ENCODE peak calls at places on chromosomes 6 and 20, in seven cellular contexts. A is cardiac muscle cell, L is neural crest cell, Q is AG04450, Z is left lung, X is brain microvascular endothelial cell, B is endodermal cell. U is an unnamed sample.

GRCh38 chr6:141587482-141588266 is 545.1 kb upstream of the GJE1 start:
- DNase-seq in A (peak), L (no peak), Q (peak), Z (no peak), X (peak), B (no peak), U (no peak)

GRCh38 chr20:44217342-44218092 is 6.9 kb upstream of the OSER1 start:
- DNase-seq in A (peak), L (peak), Q (peak), Z (peak), X (peak), B (peak), U (peak)

GRCh38 chr6:169536446-169537170 is 165.2 kb downstream of the WDR27 start:
- DNase-seq in A (peak), L (no peak), Q (peak), Z (no peak), X (peak), B (no peak), U (no peak)

GRCh38 chr20:14431568-14431967 is 94.2 kb upstream of the FLRT3 start:
- DNase-seq in A (no peak), L (no peak), Q (no peak), Z (no peak), X (no peak), B (no peak), U (no peak)

GRCh38 chr6:162907876-162908481 is 180.2 kb downstream of the PACRG start:
- DNase-seq in A (peak), L (no peak), Q (no peak), Z (no peak), X (peak), B (no peak), U (no peak)

GRCh38 chr6:28980797-28981390 is 24.2 kb downstream of the ZNF311 start:
- DNase-seq in A (peak), L (peak), Q (peak), Z (no peak), X (peak), B (peak), U (peak)

GRCh38 chr20:19071442-19071717 is 141.1 kb upstream of the SLC24A3 start:
- DNase-seq in A (no peak), L (no peak), Q (no peak), Z (no peak), X (no peak), B (no peak), U (no peak)

GRCh38 chr6:150142657-150143501 is at the start of gene PPP1R14C:
- DNase-seq in A (peak), L (peak), Q (no peak), Z (peak), X (no peak), B (peak), U (peak)

GRCh38 chr6:113381957-113382356 is 475.2 kb upstream of the MARCKS start:
- DNase-seq in A (peak), L (no peak), Q (no peak), Z (no peak), X (peak), B (no peak), U (no peak)

GRCh38 chr6:38671885-38672467 is 31.0 kb downstream of the GLO1 start:
- DNase-seq in A (peak), L (peak), Q (peak), Z (no peak), X (peak), B (peak), U (peak)

GRCh38 chr6:159042824-159043181 is 2.0 kb downstream of the TAGAP start:
- DNase-seq in A (no peak), L (no peak), Q (no peak), Z (no peak), X (no peak), B (no peak), U (no peak)

GRCh38 chr6:136887899-136888298 is 34.2 kb upstream of the SLC35D3 start:
- DNase-seq in A (no peak), L (no peak), Q (no peak), Z (no peak), X (no peak), B (no peak), U (no peak)

GRCh38 chr6:117409420-117409819 is 16.3 kb downstream of the ROS1 start:
- DNase-seq in A (no peak), L (no peak), Q (no peak), Z (no peak), X (no peak), B (no peak), U (no peak)

GRCh38 chr6:155031091-155031490 is 36.0 kb downstream of the TIAM2 start:
- DNase-seq in A (no peak), L (no peak), Q (no peak), Z (no peak), X (no peak), B (no peak), U (no peak)

GRCh38 chr6:154460306-154461071 is 50.0 kb downstream of the CNKSR3 start:
- DNase-seq in A (peak), L (no peak), Q (no peak), Z (no peak), X (peak), B (no peak), U (no peak)

GRCh38 chr20:5719861-5720401 is 30.3 kb upstream of the SHLD1 start:
- DNase-seq in A (peak), L (no peak), Q (no peak), Z (peak), X (peak), B (peak), U (no peak)

GRCh38 chr6:118468682-118469465 is 79.2 kb upstream of the PLN start:
- DNase-seq in A (peak), L (no peak), Q (no peak), Z (no peak), X (peak), B (no peak), U (no peak)

GRCh38 chr6:7538484-7538883 is 3.0 kb upstream of the DSP start:
- DNase-seq in A (no peak), L (no peak), Q (no peak), Z (no peak), X (peak), B (no peak), U (no peak)
- TF ChIP-seq CTCF in A (no peak), L (no peak), Q (no peak), Z (no peak), X (no peak), B (no peak), U (no peak)

DNA sequence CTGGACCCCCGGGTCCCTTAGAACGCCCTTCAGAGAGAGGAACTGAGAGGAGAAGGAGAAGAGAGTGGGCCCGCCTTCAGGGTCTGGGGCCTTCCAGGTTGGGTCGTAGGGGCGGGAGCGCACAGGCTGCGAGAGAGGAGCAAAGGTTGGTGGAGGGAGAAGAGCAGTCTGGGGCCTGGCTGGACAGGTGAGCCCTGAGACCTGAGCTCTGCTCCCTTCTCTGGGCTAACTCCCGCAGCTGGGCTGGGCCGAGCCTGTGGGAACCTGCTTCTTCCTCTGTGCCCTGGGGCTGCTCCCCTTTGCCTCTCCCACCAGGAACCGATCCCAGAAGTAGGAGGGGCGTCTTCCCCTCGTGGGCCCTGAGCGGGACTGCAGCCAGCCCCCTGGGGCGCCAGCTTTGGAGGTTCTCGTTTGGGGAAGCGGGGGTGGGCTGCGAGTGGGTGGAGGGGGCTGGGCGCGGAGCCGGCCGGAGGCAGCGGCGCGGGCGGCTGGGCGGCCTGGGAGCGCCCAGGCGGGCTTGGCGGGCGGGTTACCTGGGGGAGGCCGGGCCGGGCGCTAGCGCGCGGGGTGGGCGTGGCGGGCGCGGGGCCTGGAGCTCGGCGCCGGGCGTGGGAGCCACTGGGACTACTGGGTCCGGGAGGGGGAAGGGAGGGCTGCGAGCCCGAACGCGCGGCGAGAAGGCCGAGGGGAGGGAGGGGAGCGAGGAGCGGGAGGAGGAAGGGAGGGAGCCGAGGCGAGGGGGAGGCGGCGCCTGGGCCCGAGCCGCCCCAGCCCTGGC is at the start of gene DDR1:
- DNase-seq in A (peak), L (peak), Q (no peak), Z (peak), X (peak), B (peak), U (peak)
- TF ChIP-seq CTCF in A (no peak), L (peak), Q (no peak), Z (no peak), X (peak), B (no peak), U (no peak)

GRCh38 chr20:51542894-51543788 is 622 bp upstream of the NFATC2 start:
- DNase-seq in A (no peak), L (no peak), Q (no peak), Z (no peak), X (no peak), B (no peak), U (no peak)
- TF ChIP-seq CTCF in A (no peak), L (no peak), Q (no peak), Z (no peak), X (no peak), B (no peak), U (no peak)

DNA sequence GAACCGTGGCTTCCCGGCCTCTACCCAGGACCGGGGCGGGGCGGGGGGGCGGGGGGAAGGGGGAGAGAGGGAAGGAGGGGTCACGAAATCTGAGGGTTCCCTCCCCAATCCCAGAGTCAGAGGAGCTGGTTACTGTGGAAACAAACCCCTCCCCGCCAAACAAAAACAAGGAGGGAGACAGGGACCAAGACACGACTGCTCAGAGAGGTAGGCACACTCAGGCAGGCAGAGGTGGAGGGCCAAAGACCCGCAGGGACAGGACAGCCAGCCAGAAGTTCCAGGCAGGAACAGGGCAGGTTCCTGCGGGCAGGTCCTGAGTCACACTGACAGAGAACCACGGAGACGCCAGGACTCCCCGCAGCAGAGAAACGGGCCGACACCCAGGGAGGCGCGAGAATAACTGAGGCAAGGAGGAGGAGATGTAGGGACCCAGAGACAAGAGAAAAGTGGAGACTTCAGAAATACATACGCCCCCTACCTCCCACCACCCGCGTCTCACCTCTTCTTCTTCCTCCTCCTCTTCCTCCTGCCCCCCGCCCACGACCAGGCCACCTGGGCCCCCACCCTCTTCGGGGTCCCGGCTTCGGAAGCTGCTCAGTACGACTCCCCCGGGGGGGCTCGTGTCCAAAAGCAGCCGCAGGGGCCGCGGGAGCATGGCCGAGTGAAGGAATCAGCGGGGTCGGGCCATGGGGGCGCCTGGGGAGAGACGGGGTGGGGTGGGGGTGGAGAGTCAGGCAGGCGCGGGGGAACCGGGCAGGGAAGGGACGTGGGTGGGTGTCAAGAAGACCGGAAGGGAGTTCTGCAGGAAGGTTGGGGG is 578 bp downstream of the RGL2 start:
- DNase-seq in A (peak), L (no peak), Q (no peak), Z (peak), X (peak), B (peak), U (peak)
- TF ChIP-seq CTCF in A (no peak), L (no peak), Q (no peak), Z (no peak), X (no peak), B (peak), U (no peak)

DNA sequence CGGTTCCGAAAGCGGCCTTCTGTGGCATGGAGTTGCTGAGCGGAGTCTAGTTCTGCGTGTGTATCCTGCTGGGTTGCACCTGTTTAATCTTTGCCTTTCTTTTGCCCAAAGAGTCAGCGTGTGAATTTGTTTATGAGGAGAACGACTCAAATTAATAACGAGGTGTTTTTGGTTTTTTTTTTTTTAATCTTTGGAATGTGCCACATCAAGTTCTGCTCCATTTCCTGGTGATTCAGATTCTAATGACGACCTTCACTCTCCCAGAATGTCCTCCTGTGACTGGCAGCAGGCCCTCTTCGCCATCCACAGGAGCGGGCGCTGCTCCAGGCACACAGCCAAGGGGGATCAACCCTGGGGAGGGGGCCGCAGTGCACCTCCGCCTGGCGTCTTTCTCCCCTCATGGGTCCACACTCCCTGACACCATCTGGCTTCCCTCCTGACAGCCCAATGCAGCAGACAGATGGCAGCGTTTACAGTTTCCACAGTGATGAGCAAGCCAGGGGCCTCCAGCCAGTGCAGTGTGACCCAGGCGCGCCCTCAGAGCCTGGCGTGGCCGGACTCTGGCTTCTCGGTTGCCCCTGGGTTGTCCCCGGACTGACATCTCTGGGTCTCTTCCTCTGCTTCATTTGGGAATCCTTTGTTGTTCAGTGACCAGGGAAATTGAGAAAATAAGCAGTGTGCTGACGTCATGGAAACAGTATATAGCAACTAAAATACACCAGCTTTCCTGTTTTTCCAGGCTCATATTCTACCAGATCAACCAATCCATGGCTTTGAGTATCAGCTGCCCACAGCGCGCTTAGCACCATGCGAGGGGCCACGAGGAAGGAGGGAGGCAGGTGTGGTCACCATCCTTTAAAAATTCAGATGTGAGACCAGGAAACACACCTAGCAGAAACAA is 27.4 kb upstream of the AFDN start:
- DNase-seq in A (peak), L (no peak), Q (no peak), Z (no peak), X (no peak), B (no peak), U (no peak)
- TF ChIP-seq CTCF in A (no peak), L (no peak), Q (no peak), Z (no peak), X (no peak), B (peak), U (no peak)

GRCh38 chr20:10558635-10559187 is 115.1 kb downstream of the JAG1 start:
- DNase-seq in A (peak), L (no peak), Q (peak), Z (no peak), X (peak), B (no peak), U (no peak)
- TF ChIP-seq CTCF in A (peak), L (no peak), Q (peak), Z (no peak), X (peak), B (no peak), U (no peak)

GRCh38 chr6:126176266-126176665 is 163.6 kb upstream of the CENPW start:
- DNase-seq in A (peak), L (no peak), Q (no peak), Z (no peak), X (peak), B (no peak), U (no peak)
- TF ChIP-seq CTCF in A (peak), L (peak), Q (peak), Z (no peak), X (peak), B (peak), U (peak)

U was measured in nephron progenitor cell.